ENCODE peak calls at places on chromosomes 12 and 14, in seven cellular contexts. Y, W, C, R, E, L and G are unnamed samples.

GRCh38 chr12:24200013-24200412 is 250.5 kb upstream of the SOX5 start:
- DNase-seq in E (no peak), C (no peak), R (no peak), Y (no peak), W (no peak), L (no peak), G (no peak)

GRCh38 chr12:52015393-52016081 is 8.8 kb downstream of the TAMALIN start:
- DNase-seq in E (no peak), W (no peak), Y (no peak), L (peak), R (no peak), C (no peak), G (peak)

GRCh38 chr14:85534914-85535313 is 5.0 kb downstream of the FLRT2 start:
- DNase-seq in W (peak), E (no peak), Y (no peak), L (peak), R (no peak), C (no peak), G (no peak)

GRCh38 chr12:56684745-56685369 is 3.2 kb downstream of the PTGES3 start:
- DNase-seq in W (peak), L (no peak), C (no peak), Y (no peak), R (no peak), E (no peak), G (no peak)

GRCh38 chr12:131795688-131796410 is 32.3 kb upstream of the MMP17 start:
- DNase-seq in C (no peak), L (peak), Y (no peak), R (no peak), E (peak), W (no peak), G (no peak)

GRCh38 chr12:41794341-41794740 is 350.3 kb downstream of the GXYLT1 start:
- DNase-seq in L (no peak), C (no peak), W (no peak), R (no peak), E (no peak), Y (no peak), G (no peak)

GRCh38 chr14:22994762-22995275 is 12.5 kb upstream of the AJUBA start:
- DNase-seq in L (peak), Y (no peak), W (peak), C (no peak), E (peak), R (no peak), G (no peak)

GRCh38 chr14:75934998-75935628 is 46.7 kb downstream of the TGFB3 start:
- DNase-seq in Y (no peak), C (no peak), E (no peak), L (no peak), W (no peak), R (no peak), G (no peak)

GRCh38 chr14:102589761-102590290 is 2.6 kb upstream of the RCOR1 start:
- DNase-seq in E (peak), W (no peak), C (no peak), L (no peak), Y (no peak), R (no peak), G (no peak)

GRCh38 chr14:65259000-65259399 is 153.5 kb upstream of the FUT8 start:
- DNase-seq in L (no peak), C (no peak), Y (no peak), E (no peak), R (no peak), W (no peak), G (no peak)

GRCh38 chr12:92224685-92225331 is 79.2 kb upstream of the BTG1 start:
- DNase-seq in E (peak), R (peak), C (peak), L (peak), W (peak), Y (no peak), G (no peak)

GRCh38 chr14:61653507-61653906 is 41.8 kb upstream of the HIF1A start:
- DNase-seq in Y (no peak), L (peak), R (no peak), E (no peak), W (peak), C (peak), G (no peak)

GRCh38 chr12:131537267-131537920 is 173.5 kb upstream of the SFSWAP start:
- DNase-seq in C (no peak), E (no peak), W (no peak), Y (no peak), L (no peak), R (no peak), G (no peak)

GRCh38 chr12:40336573-40337199 is 111.9 kb downstream of the LRRK2 start:
- DNase-seq in R (peak), C (peak), L (no peak), E (peak), Y (no peak), W (peak), G (no peak)

GRCh38 chr14:67263499-67264149 is 22.4 kb downstream of the PALS1 start:
- DNase-seq in R (no peak), L (no peak), E (no peak), W (peak), Y (no peak), C (no peak), G (no peak)

GRCh38 chr14:38257500-38257899 is 1.6 kb upstream of the CLEC14A start:
- DNase-seq in Y (no peak), R (no peak), L (no peak), W (no peak), E (no peak), C (no peak), G (no peak)